ENCODE peak calls at places on chromosomes 11 and 22, in five cellular contexts. G, W, V, U and M are unnamed samples.

GRCh38 chr22:39232246-39232645 is 12.5 kb downstream of the PDGFB start:
- DNase-seq in G (no peak), U (no peak), W (no peak), V (no peak), M (no peak)

GRCh38 chr11:45082744-45083543 is 63.5 kb upstream of the PRDM11 start:
- DNase-seq in U (no peak), V (no peak), G (no peak), W (no peak), M (peak; percentile 81)

GRCh38 chr11:62545437-62546243 is 966 bp downstream of the AHNAK start:
- DNase-seq in W (peak; percentile 84), G (peak; percentile 47), U (peak; percentile 74), V (no peak), M (no peak)

GRCh38 chr11:60944504-60945294 is 7.3 kb downstream of the SLC15A3 start:
- DNase-seq in G (no peak), U (peak; percentile 25), V (no peak), W (no peak), M (no peak)

GRCh38 chr11:115129771-115130306 is 374.4 kb downstream of the CADM1 start:
- DNase-seq in U (no peak), V (no peak), W (no peak), G (no peak), M (no peak)

GRCh38 chr11:122007611-122008071 is 108.4 kb downstream of the BLID start:
- DNase-seq in U (no peak), G (no peak), V (no peak), W (no peak), M (no peak)

GRCh38 chr11:45864041-45864440 is 16.8 kb downstream of the CRY2 start:
- DNase-seq in V (no peak), G (no peak), W (no peak), U (no peak), M (no peak)

GRCh38 chr11:62882811-62883496 is 2.3 kb downstream of the SLC3A2 start:
- DNase-seq in G (no peak), W (no peak), U (no peak), V (no peak), M (no peak)

GRCh38 chr11:1087961-1088926 is 13.6 kb downstream of the MUC2 start:
- DNase-seq in G (no peak), V (no peak), W (no peak), U (peak; percentile 32), M (no peak)

GRCh38 chr22:50699001-50699753 is 26.6 kb downstream of the SHANK3 start:
- DNase-seq in U (no peak), V (no peak), G (no peak), W (no peak), M (no peak)

GRCh38 chr22:17924735-17925727 is 99.3 kb downstream of the MICAL3 start:
- DNase-seq in W (peak; percentile 95), V (no peak), U (no peak), G (no peak), M (no peak)

GRCh38 chr11:102139081-102139498 is 28.8 kb downstream of the YAP1 start:
- DNase-seq in G (no peak), V (no peak), W (peak; percentile 63), U (peak; percentile 13), M (no peak)